ENCODE peak calls at places on chromosome X, in six cellular contexts. One of them, this sample, is unnamed.

GRCh38 chrX:153875391-153876111 is 10.4 kb downstream of the L1CAM start:
- DNase-seq in NCI-H1092 treated with DMSO at 0.1 percent for 48 hours: no peak
- DNase-seq in GM03348: peak
- DNase-seq in spleen: peak
- DNase-seq in T47D: peak
- DNase-seq in activated naive CD8-positive, alpha-beta T cell treated with anti-CD3 and anti-CD28 coated beads for 36 hours: peak
- DNase-seq in this sample: no peak

GRCh38 chrX:45524296-45524695 is 323.6 kb upstream of the DIPK2B start:
- DNase-seq in NCI-H1092 treated with DMSO at 0.1 percent for 48 hours: peak
- DNase-seq in GM03348: no peak
- DNase-seq in spleen: no peak
- DNase-seq in T47D: no peak
- DNase-seq in activated naive CD8-positive, alpha-beta T cell treated with anti-CD3 and anti-CD28 coated beads for 36 hours: no peak
- DNase-seq in this sample: no peak

GRCh38 chrX:33062016-33062415 is 149.3 kb downstream of the DMD start:
- DNase-seq in NCI-H1092 treated with DMSO at 0.1 percent for 48 hours: no peak
- DNase-seq in GM03348: no peak
- DNase-seq in spleen: no peak
- DNase-seq in T47D: no peak
- DNase-seq in activated naive CD8-positive, alpha-beta T cell treated with anti-CD3 and anti-CD28 coated beads for 36 hours: no peak
- DNase-seq in this sample: no peak

GRCh38 chrX:114959729-114960128 is 57.7 kb downstream of the IL13RA2 start:
- DNase-seq in NCI-H1092 treated with DMSO at 0.1 percent for 48 hours: no peak
- DNase-seq in GM03348: peak
- DNase-seq in spleen: no peak
- DNase-seq in T47D: peak
- DNase-seq in activated naive CD8-positive, alpha-beta T cell treated with anti-CD3 and anti-CD28 coated beads for 36 hours: no peak
- DNase-seq in this sample: no peak

GRCh38 chrX:45009371-45010000 is 136.5 kb downstream of the KDM6A start:
- DNase-seq in NCI-H1092 treated with DMSO at 0.1 percent for 48 hours: no peak
- DNase-seq in GM03348: peak
- DNase-seq in spleen: no peak
- DNase-seq in T47D: peak
- DNase-seq in activated naive CD8-positive, alpha-beta T cell treated with anti-CD3 and anti-CD28 coated beads for 36 hours: no peak
- DNase-seq in this sample: no peak

GRCh38 chrX:19728915-19729314 is 158.5 kb downstream of the SH3KBP1 start:
- DNase-seq in NCI-H1092 treated with DMSO at 0.1 percent for 48 hours: no peak
- DNase-seq in GM03348: no peak
- DNase-seq in spleen: no peak
- DNase-seq in T47D: no peak
- DNase-seq in activated naive CD8-positive, alpha-beta T cell treated with anti-CD3 and anti-CD28 coated beads for 36 hours: no peak
- DNase-seq in this sample: no peak

GRCh38 chrX:119481218-119481875 is 13.1 kb downstream of the SLC25A5 start:
- DNase-seq in NCI-H1092 treated with DMSO at 0.1 percent for 48 hours: no peak
- DNase-seq in GM03348: no peak
- DNase-seq in spleen: no peak
- DNase-seq in T47D: no peak
- DNase-seq in activated naive CD8-positive, alpha-beta T cell treated with anti-CD3 and anti-CD28 coated beads for 36 hours: no peak
- DNase-seq in this sample: no peak

GRCh38 chrX:133994576-133994975 is 9.2 kb upstream of the GPC3 start:
- DNase-seq in NCI-H1092 treated with DMSO at 0.1 percent for 48 hours: no peak
- DNase-seq in GM03348: no peak
- DNase-seq in spleen: no peak
- DNase-seq in T47D: no peak
- DNase-seq in activated naive CD8-positive, alpha-beta T cell treated with anti-CD3 and anti-CD28 coated beads for 36 hours: no peak
- DNase-seq in this sample: no peak

GRCh38 chrX:30787012-30787411 is 102.0 kb downstream of the TAB3 start:
- DNase-seq in NCI-H1092 treated with DMSO at 0.1 percent for 48 hours: no peak
- DNase-seq in GM03348: no peak
- DNase-seq in spleen: no peak
- DNase-seq in T47D: no peak
- DNase-seq in activated naive CD8-positive, alpha-beta T cell treated with anti-CD3 and anti-CD28 coated beads for 36 hours: no peak
- DNase-seq in this sample: no peak

GRCh38 chrX:139762400-139763183 is 54.6 kb upstream of the MCF2 start:
- DNase-seq in NCI-H1092 treated with DMSO at 0.1 percent for 48 hours: no peak
- DNase-seq in GM03348: no peak
- DNase-seq in spleen: no peak
- DNase-seq in T47D: no peak
- DNase-seq in activated naive CD8-positive, alpha-beta T cell treated with anti-CD3 and anti-CD28 coated beads for 36 hours: no peak
- DNase-seq in this sample: no peak

GRCh38 chrX:71653344-71653743 is 14.0 kb upstream of the LOC101059915 start:
- DNase-seq in NCI-H1092 treated with DMSO at 0.1 percent for 48 hours: no peak
- DNase-seq in GM03348: no peak
- DNase-seq in spleen: no peak
- DNase-seq in T47D: no peak
- DNase-seq in activated naive CD8-positive, alpha-beta T cell treated with anti-CD3 and anti-CD28 coated beads for 36 hours: no peak
- DNase-seq in this sample: no peak

GRCh38 chrX:55709735-55710134 is 7.8 kb upstream of the RRAGB start:
- DNase-seq in NCI-H1092 treated with DMSO at 0.1 percent for 48 hours: no peak
- DNase-seq in GM03348: no peak
- DNase-seq in spleen: no peak
- DNase-seq in T47D: peak
- DNase-seq in activated naive CD8-positive, alpha-beta T cell treated with anti-CD3 and anti-CD28 coated beads for 36 hours: no peak
- DNase-seq in this sample: no peak

GRCh38 chrX:132165651-132166050 is 37.8 kb upstream of the FRMD7 start:
- DNase-seq in NCI-H1092 treated with DMSO at 0.1 percent for 48 hours: no peak
- DNase-seq in GM03348: no peak
- DNase-seq in spleen: no peak
- DNase-seq in T47D: no peak
- DNase-seq in activated naive CD8-positive, alpha-beta T cell treated with anti-CD3 and anti-CD28 coated beads for 36 hours: no peak
- DNase-seq in this sample: no peak

GRCh38 chrX:106906361-106906760 is 3.2 kb upstream of the RIPPLY1 start:
- DNase-seq in NCI-H1092 treated with DMSO at 0.1 percent for 48 hours: no peak
- DNase-seq in GM03348: no peak
- DNase-seq in spleen: no peak
- DNase-seq in T47D: no peak
- DNase-seq in activated naive CD8-positive, alpha-beta T cell treated with anti-CD3 and anti-CD28 coated beads for 36 hours: no peak
- DNase-seq in this sample: no peak

GRCh38 chrX:119981286-119982070 is 37.9 kb upstream of the NKAP start:
- DNase-seq in NCI-H1092 treated with DMSO at 0.1 percent for 48 hours: peak
- DNase-seq in GM03348: peak
- DNase-seq in spleen: no peak
- DNase-seq in T47D: peak
- DNase-seq in activated naive CD8-positive, alpha-beta T cell treated with anti-CD3 and anti-CD28 coated beads for 36 hours: no peak
- DNase-seq in this sample: no peak

GRCh38 chrX:123184858-123185251 is 777 bp downstream of the GRIA3 start:
- DNase-seq in NCI-H1092 treated with DMSO at 0.1 percent for 48 hours: no peak
- DNase-seq in GM03348: peak
- DNase-seq in spleen: no peak
- DNase-seq in T47D: no peak
- DNase-seq in activated naive CD8-positive, alpha-beta T cell treated with anti-CD3 and anti-CD28 coated beads for 36 hours: no peak
- DNase-seq in this sample: no peak

GRCh38 chrX:52933976-52934703 is 24.2 kb downstream of the FAM156A start:
- DNase-seq in NCI-H1092 treated with DMSO at 0.1 percent for 48 hours: peak
- DNase-seq in GM03348: peak
- DNase-seq in spleen: no peak
- DNase-seq in T47D: peak
- DNase-seq in activated naive CD8-positive, alpha-beta T cell treated with anti-CD3 and anti-CD28 coated beads for 36 hours: no peak
- DNase-seq in this sample: peak

GRCh38 chrX:123184199-123184857 is at the start of gene GRIA3:
- DNase-seq in NCI-H1092 treated with DMSO at 0.1 percent for 48 hours: no peak
- DNase-seq in GM03348: peak
- DNase-seq in spleen: no peak
- DNase-seq in T47D: no peak
- DNase-seq in activated naive CD8-positive, alpha-beta T cell treated with anti-CD3 and anti-CD28 coated beads for 36 hours: no peak
- DNase-seq in this sample: no peak

GRCh38 chrX:115560978-115561604 is at the start of gene PLS3:
- DNase-seq in NCI-H1092 treated with DMSO at 0.1 percent for 48 hours: peak
- DNase-seq in GM03348: peak
- DNase-seq in spleen: peak
- DNase-seq in T47D: peak
- DNase-seq in activated naive CD8-positive, alpha-beta T cell treated with anti-CD3 and anti-CD28 coated beads for 36 hours: peak
- DNase-seq in this sample: peak

GRCh38 chrX:108299101-108299591 is 139.1 kb downstream of the COL4A6 start:
- DNase-seq in NCI-H1092 treated with DMSO at 0.1 percent for 48 hours: no peak
- DNase-seq in GM03348: no peak
- DNase-seq in spleen: no peak
- DNase-seq in T47D: no peak
- DNase-seq in activated naive CD8-positive, alpha-beta T cell treated with anti-CD3 and anti-CD28 coated beads for 36 hours: no peak
- DNase-seq in this sample: no peak

This sample was measured in cerebellum.